ENCODE peak calls at places on chromosomes 4 and X, in seven cellular contexts. X, F, E, R, J, U and D are unnamed samples.

GRCh38 chr4:180695851-180696250 is 1547.4 kb upstream of the TENM3 start:
- DNase-seq in R (no peak), J (peak), F (peak), X (no peak), E (no peak), U (no peak), D (no peak)

GRCh38 chrX:54540289-54540688 is 10.3 kb downstream of the GNL3L start:
- DNase-seq in E (no peak), R (no peak), X (no peak), J (peak), F (peak), U (no peak), D (no peak)

GRCh38 chr4:39255266-39255665 is 72.9 kb downstream of the WDR19 start:
- DNase-seq in X (no peak), E (no peak), J (peak), F (peak), U (no peak), R (no peak), D (no peak)

GRCh38 chr4:150244600-150244999 is 166.4 kb downstream of the DCLK2 start:
- DNase-seq in X (no peak), J (peak), F (peak), R (no peak), E (no peak), U (no peak), D (no peak)

GRCh38 chr4:168886361-168886760 is 123.7 kb downstream of the CBR4 start:
- DNase-seq in U (no peak), R (no peak), F (no peak), J (no peak), X (no peak), E (no peak), D (no peak)

GRCh38 chr4:4206204-4206603 is 20.5 kb downstream of the OTOP1 start:
- DNase-seq in R (no peak), F (no peak), U (no peak), X (no peak), E (no peak), J (no peak), D (no peak)

GRCh38 chrX:138865093-138865649 is 153.7 kb upstream of the FGF13 start:
- DNase-seq in E (no peak), J (no peak), R (no peak), U (no peak), F (no peak), X (no peak), D (no peak)

GRCh38 chr4:105327222-105327621 is 146.6 kb downstream of the PPA2 start:
- DNase-seq in J (no peak), E (no peak), F (no peak), R (no peak), X (no peak), U (no peak), D (no peak)

DNA sequence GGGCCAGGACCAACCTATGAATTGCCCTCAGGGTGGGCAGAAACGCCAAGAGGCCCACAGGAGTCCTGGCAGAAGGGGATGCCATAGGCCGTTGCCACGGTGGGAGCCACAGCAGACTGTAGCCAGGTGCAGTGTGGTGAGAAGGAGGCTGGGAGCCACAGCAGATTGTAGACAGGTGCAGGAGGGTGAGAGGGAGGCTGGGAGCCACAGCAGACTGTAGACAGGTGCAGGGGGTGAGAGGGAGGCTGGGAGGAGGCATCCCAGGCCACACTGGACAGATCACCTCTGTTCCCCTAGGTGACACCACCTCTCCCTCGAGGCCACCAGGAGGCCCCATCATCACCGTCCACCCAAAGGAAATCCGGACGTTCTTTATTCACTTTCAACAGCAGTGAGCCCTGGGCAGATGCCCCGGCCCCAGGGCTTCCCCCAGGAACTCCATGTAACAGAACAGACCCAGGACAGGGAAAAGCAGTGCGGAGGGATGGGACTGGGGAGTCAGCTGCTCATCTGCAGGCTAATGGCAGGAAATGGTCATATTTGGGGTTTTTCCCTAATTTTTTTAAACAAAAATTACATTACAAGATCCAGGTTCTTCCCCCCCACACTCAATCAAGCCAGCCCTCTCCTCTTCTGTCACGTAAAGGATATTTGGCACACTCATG is 19.5 kb upstream of the MRFAP1 start:
- DNase-seq in J (no peak), U (no peak), X (no peak), R (no peak), F (no peak), E (no peak), D (no peak)
- TF ChIP-seq CTCF in J (no peak), U (no peak), X (no peak), R (peak), F (no peak), E (no peak), D (no peak)

DNA sequence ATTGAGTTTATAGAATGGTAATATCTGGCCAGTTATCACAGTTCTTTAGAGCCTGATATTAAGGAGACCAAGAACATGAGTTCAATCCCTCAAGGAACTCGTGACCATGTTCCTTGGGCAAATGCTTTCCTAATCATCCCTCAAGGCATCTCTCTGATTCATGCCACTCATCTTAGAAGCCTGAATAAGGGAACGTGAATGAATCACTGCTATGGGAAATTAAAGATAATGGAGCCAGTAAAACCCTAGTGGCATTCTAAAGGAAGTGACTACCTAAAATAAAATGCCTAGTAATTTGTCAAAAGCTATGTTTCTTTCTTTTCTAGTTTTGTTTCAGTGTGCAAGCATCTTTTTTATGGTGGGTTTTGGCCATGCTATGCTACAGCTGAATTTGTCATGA is 1161.3 kb downstream of the C4orf33 start:
- DNase-seq in J (peak), F (peak), U (no peak), X (no peak), E (no peak), R (no peak), D (no peak)
- TF ChIP-seq CTCF in J (peak), F (peak), U (no peak), X (no peak), E (no peak), R (no peak), D (peak)

DNA sequence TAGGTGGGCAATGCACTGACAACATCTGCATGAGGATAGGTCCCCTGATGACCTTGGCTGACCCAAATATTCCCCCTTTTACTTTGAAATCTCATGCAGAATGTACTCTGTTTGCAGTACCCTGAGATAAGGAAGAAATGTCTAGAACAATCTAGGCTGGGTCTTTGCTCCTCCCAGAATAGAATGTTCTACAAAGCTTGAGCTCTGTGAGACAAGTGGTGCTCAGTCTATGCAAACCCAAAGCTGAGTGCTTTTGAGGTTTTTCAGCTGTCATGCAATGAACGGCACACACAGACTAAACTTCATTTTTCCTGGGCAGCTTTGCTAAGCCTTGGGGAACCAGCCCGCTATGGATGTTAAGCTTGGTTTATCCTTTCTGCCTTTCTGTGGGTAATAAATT is 513.6 kb downstream of the FAT4 start:
- DNase-seq in J (no peak), R (no peak), U (no peak), F (no peak), E (no peak), X (no peak), D (no peak)
- TF ChIP-seq CTCF in J (no peak), R (no peak), U (no peak), F (no peak), E (no peak), X (no peak), D (no peak)

DNA sequence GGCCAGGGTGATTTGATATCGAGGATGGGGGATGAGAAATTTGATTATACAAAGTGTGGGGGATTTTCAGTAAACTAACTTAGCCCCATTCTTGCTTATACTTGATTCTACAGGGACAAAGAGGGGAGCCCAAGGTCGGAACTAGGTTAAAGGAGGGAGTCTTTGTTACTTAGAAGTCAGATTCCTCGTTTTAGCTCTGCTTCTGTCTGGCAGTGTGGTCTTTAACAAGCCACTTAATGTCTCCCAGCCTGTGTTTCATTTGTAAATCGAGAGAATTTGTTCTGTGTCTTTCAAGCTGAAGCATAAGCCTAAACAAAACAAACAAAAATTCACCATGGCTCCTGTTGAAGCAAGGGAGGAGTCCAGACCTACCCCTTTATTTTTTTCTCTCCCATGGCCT is 62.8 kb upstream of the SYTL5 start:
- DNase-seq in U (no peak), J (no peak), R (no peak), E (no peak), F (no peak), X (no peak), D (no peak)
- TF ChIP-seq CTCF in U (no peak), J (no peak), R (no peak), E (no peak), F (no peak), X (no peak), D (no peak)

DNA sequence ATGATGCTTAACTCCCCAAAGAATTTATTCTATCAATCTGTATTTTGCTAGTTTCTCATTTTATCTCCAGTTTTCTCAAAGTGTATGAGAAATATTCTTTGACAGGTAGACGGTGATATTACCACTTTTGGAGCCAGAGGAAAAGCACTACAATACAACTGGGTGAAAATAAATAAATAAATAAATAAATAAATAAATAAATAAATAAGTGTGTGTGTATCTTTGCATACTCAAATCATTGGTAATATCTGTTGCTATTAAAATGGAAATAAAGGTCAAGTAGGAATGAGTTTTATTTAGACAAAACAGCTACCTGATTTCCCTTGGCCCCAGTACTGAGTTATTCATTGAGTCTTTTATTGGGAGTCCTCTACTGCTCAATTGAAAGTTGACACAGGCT is 114.3 kb downstream of the RBMX2 start:
- DNase-seq in R (no peak), J (no peak), E (no peak), X (no peak), F (no peak), U (no peak), D (no peak)
- TF ChIP-seq CTCF in R (no peak), J (no peak), E (no peak), X (no peak), F (no peak), U (no peak), D (no peak)

DNA sequence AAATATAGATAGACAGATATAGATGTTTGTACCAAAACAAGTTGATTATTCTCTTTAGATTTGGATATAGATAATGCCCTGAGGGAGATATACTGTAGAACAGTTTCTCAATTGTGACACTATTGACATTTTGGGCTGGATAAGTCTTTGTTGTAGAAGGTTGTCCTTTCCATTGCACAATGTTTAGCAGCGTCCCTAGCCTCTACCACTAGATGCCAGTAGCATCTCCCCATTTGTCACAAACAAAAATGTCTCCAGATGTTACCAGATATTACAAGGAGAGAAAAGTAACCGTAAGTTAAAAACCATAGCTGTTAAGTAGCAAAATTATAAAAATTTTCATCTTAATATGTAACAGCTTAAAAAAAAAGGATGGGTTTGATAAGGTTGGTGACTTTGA is 2595.3 kb downstream of the ARAP2 start:
- DNase-seq in E (no peak), R (peak), X (no peak), F (peak), U (no peak), J (peak), D (no peak)
- TF ChIP-seq CTCF in E (peak), R (peak), X (no peak), F (peak), U (no peak), J (peak), D (peak)

GRCh38 chr4:108181704-108182103 is 13.0 kb upstream of the LEF1 start:
- DNase-seq in J (no peak), X (no peak), E (no peak), U (no peak), R (peak), F (no peak), D (no peak)
- TF ChIP-seq CTCF in J (no peak), X (no peak), E (peak), U (no peak), R (peak), F (no peak), D (no peak)